ENCODE peak calls at places on chromosomes 4 and X, in six cellular contexts. T, J, C, H, K and Y are unnamed samples.

GRCh38 chrX:12991575-12991974 is 16.7 kb downstream of the TMSB4X start:
- DNase-seq in T (no peak), J (no peak), C (no peak), H (no peak), K (no peak), Y (no peak)

GRCh38 chr4:87492617-87493016 is 36.6 kb downstream of the SPARCL1 start:
- DNase-seq in T (no peak), J (no peak), C (no peak), H (no peak), K (peak; percentile 52), Y (no peak)

GRCh38 chrX:109840585-109840984 is 107.5 kb upstream of the ACSL4 start:
- DNase-seq in T (peak; percentile 83), J (no peak), C (peak; percentile 92), H (no peak), K (peak; percentile 93), Y (no peak)

GRCh38 chrX:19382500-19383145 is 38.9 kb downstream of the PDHA1 start:
- DNase-seq in T (peak; percentile 23), J (no peak), C (peak; percentile 25), H (peak; percentile 7), K (peak; percentile 26), Y (no peak)

GRCh38 chrX:149962859-149963757 is 24.8 kb upstream of the EOLA2 start:
- DNase-seq in T (peak; percentile 57), J (peak; percentile 70), C (peak; percentile 74), H (peak; percentile 28), K (peak; percentile 67), Y (peak; percentile 11)

GRCh38 chr4:56324011-56324610 is 63.2 kb downstream of the AASDH start:
- DNase-seq in T (no peak), J (no peak), C (no peak), H (no peak), K (no peak), Y (no peak)

GRCh38 chrX:21723814-21724213 is 34.1 kb downstream of the SMPX start:
- DNase-seq in T (no peak), J (no peak), C (no peak), H (no peak), K (no peak), Y (no peak)

GRCh38 chrX:37921758-37922157 is 74.4 kb upstream of the DYNLT3 start:
- DNase-seq in T (no peak), J (no peak), C (peak; percentile 51), H (no peak), K (peak; percentile 31), Y (no peak)

GRCh38 chr4:2194556-2194955 is 47.4 kb downstream of the HAUS3 start:
- DNase-seq in T (no peak), J (no peak), C (no peak), H (no peak), K (no peak), Y (no peak)

GRCh38 chr4:76212851-76213414 is 691 bp downstream of the SCARB2 start:
- DNase-seq in T (peak; percentile 2), J (peak; percentile 37), C (peak; percentile 22), H (no peak), K (peak; percentile 55), Y (no peak)

GRCh38 chr4:41963105-41963504 is 18.5 kb upstream of the DCAF4L1 start:
- DNase-seq in T (peak; percentile 37), J (no peak), C (peak; percentile 23), H (no peak), K (peak; percentile 33), Y (no peak)

GRCh38 chr4:169256101-169256612 is 14.6 kb downstream of the SH3RF1 start:
- DNase-seq in T (no peak), J (no peak), C (peak; percentile 79), H (no peak), K (no peak), Y (no peak)

GRCh38 chr4:188989371-188989770 is 850.1 kb downstream of the TRIML1 start:
- DNase-seq in T (peak; percentile 15), J (no peak), C (no peak), H (no peak), K (no peak), Y (no peak)